ENCODE peak calls at places on chromosome 7, in ten cellular contexts. W, F, P, H, L, O, A, G, X and Q are unnamed samples.

GRCh38 chr7:50730459-50731400 is 52.0 kb downstream of the GRB10 start:
- DNase-seq in W (no peak), F (peak; percentile 67), P (peak; percentile 36), H (no peak), L (peak; percentile 34), O (no peak), A (no peak), G (no peak), X (no peak), Q (no peak)

GRCh38 chr7:30146127-30146612 is 11.4 kb downstream of the MTURN start:
- DNase-seq in W (no peak), F (no peak), P (no peak), H (no peak), L (no peak), O (peak; percentile 34), A (no peak), G (no peak), X (no peak), Q (peak; percentile 34)

GRCh38 chr7:32069251-32069650 is 956 bp downstream of the PDE1C start:
- DNase-seq in W (no peak), F (no peak), P (no peak), H (no peak), L (no peak), O (no peak), A (no peak), G (no peak), X (no peak), Q (no peak)

GRCh38 chr7:96300487-96300886 is 21.4 kb downstream of the SLC25A13 start:
- DNase-seq in W (no peak), F (no peak), P (no peak), H (no peak), L (peak; percentile 35), O (no peak), A (no peak), G (no peak), X (no peak), Q (no peak)

GRCh38 chr7:33517191-33517590 is 387.8 kb downstream of the BBS9 start:
- DNase-seq in W (no peak), F (no peak), P (no peak), H (no peak), L (no peak), O (no peak), A (no peak), G (no peak), X (no peak), Q (no peak)

GRCh38 chr7:8893761-8894160 is 460.4 kb downstream of the NXPH1 start:
- DNase-seq in W (no peak), F (no peak), P (no peak), H (no peak), L (no peak), O (no peak), A (no peak), G (no peak), X (no peak), Q (no peak)

GRCh38 chr7:45237788-45238461 is 80.3 kb downstream of the RAMP3 start:
- DNase-seq in W (no peak), F (no peak), P (no peak), H (no peak), L (no peak), O (no peak), A (no peak), G (no peak), X (no peak), Q (no peak)

GRCh38 chr7:90582164-90582563 is 14.0 kb upstream of the CDK14 start:
- DNase-seq in W (no peak), F (no peak), P (no peak), H (no peak), L (no peak), O (no peak), A (no peak), G (no peak), X (no peak), Q (no peak)

GRCh38 chr7:67683628-67684027 is 687.0 kb downstream of the TYW1 start:
- DNase-seq in W (no peak), F (no peak), P (no peak), H (no peak), L (no peak), O (no peak), A (no peak), G (no peak), X (no peak), Q (no peak)

GRCh38 chr7:158273138-158273651 is 314.4 kb downstream of the PTPRN2 start:
- DNase-seq in W (no peak), F (peak; percentile 40), P (no peak), H (no peak), L (no peak), O (no peak), A (no peak), G (no peak), X (no peak), Q (peak; percentile 25)

GRCh38 chr7:151010307-151011096 is 13.8 kb downstream of the ATG9B start:
- DNase-seq in W (peak; percentile 56), F (no peak), P (no peak), H (no peak), L (peak; percentile 32), O (peak; percentile 75), A (no peak), G (no peak), X (no peak), Q (no peak)

GRCh38 chr7:30642789-30643188 is 39.5 kb downstream of the CRHR2 start:
- DNase-seq in W (no peak), F (no peak), P (no peak), H (no peak), L (no peak), O (no peak), A (no peak), G (no peak), X (no peak), Q (no peak)

GRCh38 chr7:140653319-140654108 is 12.9 kb upstream of the DENND2A start:
- DNase-seq in W (no peak), F (peak; percentile 82), P (peak; percentile 87), H (peak; percentile 42), L (peak; percentile 59), O (peak; percentile 87), A (no peak), G (no peak), X (peak; percentile 77), Q (no peak)

GRCh38 chr7:90119178-90119971 is 34.9 kb upstream of the STEAP1 start:
- DNase-seq in W (no peak), F (no peak), P (no peak), H (peak; percentile 30), L (peak; percentile 21), O (peak; percentile 31), A (peak; percentile 74), G (peak; percentile 49), X (no peak), Q (peak; percentile 71)

GRCh38 chr7:28200598-28200997 is 20.0 kb upstream of the JAZF1 start:
- DNase-seq in W (no peak), F (no peak), P (no peak), H (no peak), L (no peak), O (no peak), A (no peak), G (no peak), X (no peak), Q (no peak)

GRCh38 chr7:143280160-143280559 is 4.6 kb upstream of the TMEM139 start:
- DNase-seq in W (no peak), F (no peak), P (no peak), H (no peak), L (no peak), O (no peak), A (no peak), G (no peak), X (no peak), Q (no peak)

DNA sequence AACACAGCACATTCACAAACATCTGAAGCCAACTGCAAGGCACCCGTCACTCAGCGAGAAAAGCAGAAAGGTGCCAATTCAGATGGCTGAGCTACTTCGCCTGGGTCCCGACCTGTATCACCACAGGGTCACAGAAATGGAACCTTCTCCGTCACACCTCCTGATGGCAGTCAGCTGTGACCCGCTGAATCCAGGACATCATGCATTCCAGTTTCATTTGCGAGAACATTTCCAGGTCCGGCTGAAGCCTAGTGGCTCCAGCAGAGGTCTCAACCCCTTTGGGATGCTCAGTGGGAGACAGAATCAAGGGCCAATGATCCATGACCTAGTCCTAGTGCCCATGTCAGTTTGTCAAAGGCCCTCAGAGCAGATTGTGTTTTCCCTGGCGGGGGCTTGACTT is 193.6 kb upstream of the KLF14 start:
- DNase-seq in W (no peak), F (no peak), P (peak; percentile 0), H (no peak), L (no peak), O (no peak), A (no peak), G (no peak), X (no peak), Q (no peak)
- H3K4me1 ChIP-seq in W (peaks cover 40% of the 10 kb centered on the region), F (peaks cover 50% of the 10 kb centered on the region), P (peaks cover 34% of the 10 kb centered on the region), H (peaks cover 86% of the 10 kb centered on the region), L (peaks cover 26% of the 10 kb centered on the region), O (no peaks in the 10 kb centered on the region), A (peaks cover 41% of the 10 kb centered on the region), G (peaks cover 64% of the 10 kb centered on the region), X (peaks cover 10% of the 10 kb centered on the region), Q (peaks cover 74% of the 10 kb centered on the region)

GRCh38 chr7:134925766-134926165 is 60.5 kb upstream of the AGBL3 start:
- DNase-seq in W (no peak), F (no peak), P (no peak), H (no peak), L (peak; percentile 41), O (no peak), A (no peak), G (no peak), X (no peak), Q (no peak)
- H3K4me1 ChIP-seq in W (no peaks in the 10 kb centered on the region), F (peaks cover 2% of the 10 kb centered on the region), P (peaks cover under 1% of the 10 kb centered on the region), H (no peaks in the 10 kb centered on the region), L (no peaks in the 10 kb centered on the region), O (no peaks in the 10 kb centered on the region), A (peaks cover 20% of the 10 kb centered on the region), G (no peaks in the 10 kb centered on the region), X (no peaks in the 10 kb centered on the region), Q (no peaks in the 10 kb centered on the region)

GRCh38 chr7:38424750-38425463 is 151.5 kb upstream of the TARP start:
- DNase-seq in W (no peak), F (no peak), P (peak; percentile 9), H (no peak), L (no peak), O (no peak), A (no peak), G (no peak), X (no peak), Q (no peak)
- H3K4me1 ChIP-seq in W (peaks cover 41% of the 10 kb centered on the region), F (no peaks in the 10 kb centered on the region), P (no peaks in the 10 kb centered on the region), H (no peaks in the 10 kb centered on the region), L (no peaks in the 10 kb centered on the region), O (no peaks in the 10 kb centered on the region), A (no peaks in the 10 kb centered on the region), G (no peaks in the 10 kb centered on the region), X (no peaks in the 10 kb centered on the region), Q (no peaks in the 10 kb centered on the region)

DNA sequence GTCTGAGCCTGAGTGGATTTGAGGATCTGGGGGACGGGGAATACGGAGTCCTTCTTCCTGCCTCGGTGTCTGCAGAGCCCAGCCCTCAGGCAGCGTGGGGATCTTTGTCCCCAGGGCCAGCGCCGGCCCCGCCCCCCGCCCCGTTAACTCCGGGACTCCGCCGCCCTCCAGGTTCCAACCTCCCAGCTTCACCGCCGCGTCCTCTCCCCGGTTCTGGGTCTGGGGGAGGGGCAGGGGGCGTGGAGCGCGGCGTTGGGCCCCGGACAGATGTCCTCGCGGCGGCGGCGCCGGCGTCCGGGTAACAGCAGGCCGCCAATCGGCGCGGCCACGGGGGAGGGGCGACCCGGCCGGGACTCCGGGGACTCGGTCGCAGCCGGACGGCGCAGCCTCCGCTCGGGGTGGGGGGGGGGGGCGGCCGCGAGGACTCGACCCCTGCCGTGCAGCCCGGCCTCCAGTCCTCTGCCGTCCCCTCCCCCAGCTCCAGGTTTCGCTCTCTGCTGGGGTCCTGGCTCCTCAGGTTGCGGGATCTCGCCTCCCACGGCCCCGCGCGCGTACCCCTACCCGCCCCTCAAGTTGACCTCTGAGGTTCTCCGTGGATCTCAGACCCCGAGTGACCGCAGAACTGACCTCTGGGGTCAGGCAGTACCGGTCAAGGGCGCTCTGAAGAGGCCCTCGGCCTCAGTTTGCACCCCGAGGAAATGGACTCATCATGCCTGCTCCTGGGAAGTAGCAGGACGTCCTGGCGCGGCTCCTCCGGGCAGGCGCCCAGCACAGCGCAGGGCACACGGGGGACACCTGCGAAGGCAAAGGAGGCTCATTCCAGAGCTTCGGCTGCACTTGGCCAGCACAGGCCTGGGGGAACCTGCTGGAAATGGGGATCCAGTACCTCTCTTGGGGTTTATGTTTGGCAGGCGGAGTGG is 2.3 kb upstream of the ELFN1 start:
- DNase-seq in W (no peak), F (peak; percentile 67), P (no peak), H (peak; percentile 9), L (no peak), O (peak; percentile 80), A (peak; percentile 68), G (peak; percentile 41), X (peak; percentile 69), Q (peak; percentile 52)
- H3K4me1 ChIP-seq in W (no peaks in the 10 kb centered on the region), F (peaks cover 74% of the 10 kb centered on the region), P (peaks cover 5% of the 10 kb centered on the region), H (peaks cover 12% of the 10 kb centered on the region), L (no peaks in the 10 kb centered on the region), O (peaks cover 23% of the 10 kb centered on the region), A (peaks cover 25% of the 10 kb centered on the region), G (peaks cover 38% of the 10 kb centered on the region), X (peaks cover 31% of the 10 kb centered on the region), Q (peaks cover 63% of the 10 kb centered on the region)